ENCODE peak calls at places on chromosomes 13 and 19, in nine cellular contexts. Q is GM10248, K is right atrium auricular region, J is AG04450, U is ovary, T is AG10803, M is fibroblast of lung, F is D721Med, S is right lobe of liver. L is an unnamed sample.

GRCh38 chr19:29590278-29590677 is 15.8 kb upstream of the POP4 start:
- DNase-seq in U (no peak), T (no peak), K (no peak), J (no peak), Q (no peak), F (no peak), S (no peak), M (no peak), L (no peak)

GRCh38 chr19:12802267-12803106 is 618 bp downstream of the THSD8 start:
- DNase-seq in Q (no peak), K (no peak), M (no peak), U (no peak), J (no peak), T (no peak), F (no peak), S (peak), L (no peak)

GRCh38 chr19:13872695-13873389 is 4.1 kb upstream of the NANOS3 start:
- DNase-seq in U (peak), T (no peak), M (no peak), S (no peak), F (no peak), J (no peak), K (no peak), Q (peak), L (no peak)

GRCh38 chr19:8887364-8887763 is 55.2 kb downstream of the MBD3L1 start:
- DNase-seq in F (no peak), T (no peak), U (no peak), M (no peak), K (no peak), Q (no peak), J (no peak), S (no peak), L (no peak)

GRCh38 chr13:32530841-32531253 is 7.7 kb downstream of the N4BP2L2 start:
- DNase-seq in T (peak), J (peak), S (no peak), Q (peak), F (no peak), M (peak), K (no peak), U (no peak), L (no peak)

GRCh38 chr19:57671124-57671895 is 2.6 kb downstream of the ZSCAN4 start:
- DNase-seq in J (no peak), M (no peak), Q (no peak), K (no peak), S (no peak), F (no peak), U (no peak), T (peak), L (no peak)

GRCh38 chr13:74596691-74597090 is 462.5 kb upstream of the KLF12 start:
- DNase-seq in J (no peak), U (no peak), S (no peak), K (no peak), T (no peak), F (no peak), M (no peak), Q (no peak), L (no peak)

GRCh38 chr13:45092668-45093067 is 27.6 kb upstream of the GTF2F2 start:
- DNase-seq in S (no peak), F (no peak), U (no peak), K (no peak), Q (no peak), J (no peak), M (no peak), T (peak), L (no peak)

GRCh38 chr19:51687791-51688664 is 5.1 kb upstream of the SPACA6 start:
- DNase-seq in K (peak), Q (peak), S (no peak), T (peak), M (peak), J (no peak), U (peak), F (no peak), L (no peak)

GRCh38 chr13:51715613-51716012 is 88.3 kb downstream of the DHRS12 start:
- DNase-seq in U (no peak), Q (no peak), T (no peak), J (no peak), M (no peak), F (no peak), S (no peak), K (no peak), L (no peak)

DNA sequence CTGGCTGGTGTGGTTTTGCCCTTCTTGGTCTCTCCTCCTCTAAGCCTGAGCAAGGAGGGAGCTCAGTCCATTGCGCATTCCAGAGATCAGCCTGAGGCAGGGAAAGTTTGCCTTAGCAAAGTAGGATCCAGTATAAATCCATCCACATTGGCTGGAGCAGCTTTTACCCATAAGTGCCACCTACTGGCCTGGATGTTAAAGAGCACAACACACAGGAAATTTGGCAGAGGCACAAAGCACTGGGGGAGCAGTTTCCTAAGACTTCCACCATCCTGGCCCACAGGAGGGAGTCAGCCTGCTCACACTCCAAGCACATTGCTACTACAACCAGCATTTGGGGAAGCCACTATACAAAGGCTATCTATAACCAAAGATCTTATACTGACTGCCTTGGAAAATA is 1124.2 kb downstream of the SLITRK1 start:
- DNase-seq in S (no peak), F (no peak), U (no peak), K (no peak), T (peak), J (no peak), Q (peak), M (no peak), L (no peak)
- TF ChIP-seq CTCF in S (peak), F (peak), U (no peak), K (no peak), T (peak), J (peak), Q (peak), M (no peak), L (peak)

GRCh38 chr13:31399690-31400089 is 199.9 kb downstream of the B3GLCT start:
- DNase-seq in T (no peak), K (no peak), U (no peak), S (no peak), M (no peak), J (no peak), F (no peak), Q (no peak), L (no peak)

GRCh38 chr13:31395090-31395489 is 195.3 kb downstream of the B3GLCT start:
- DNase-seq in T (no peak), S (no peak), Q (no peak), F (no peak), J (no peak), U (no peak), K (no peak), M (no peak), L (no peak)

DNA sequence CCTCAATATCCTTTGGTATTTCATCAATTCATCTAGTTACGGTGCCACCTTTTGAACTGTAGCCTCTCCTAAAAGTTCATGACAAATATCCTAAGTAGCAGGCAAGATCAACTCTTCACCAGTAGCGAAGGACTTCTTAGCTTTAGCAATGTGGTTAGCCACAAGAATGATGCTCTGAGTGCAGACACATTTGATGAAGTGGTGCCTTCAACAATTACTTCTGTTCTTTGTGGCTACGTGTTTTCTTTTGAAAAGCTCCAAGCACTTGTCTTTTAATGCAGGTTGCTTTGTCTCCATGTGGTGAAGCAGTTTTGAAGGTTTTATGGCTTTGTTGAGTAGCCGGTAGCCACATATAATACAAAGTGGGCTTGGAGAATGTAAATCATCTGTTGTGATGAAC is 194.7 kb downstream of the B3GLCT start:
- DNase-seq in U (no peak), T (peak), S (no peak), F (no peak), K (no peak), Q (no peak), J (no peak), M (no peak), L (no peak)
- TF ChIP-seq CTCF in U (no peak), T (no peak), S (no peak), F (no peak), K (no peak), Q (no peak), J (no peak), M (no peak), L (no peak)

GRCh38 chr13:113393572-113394503 is 29.9 kb upstream of the GRTP1 start:
- DNase-seq in U (peak), J (peak), K (peak), Q (peak), M (peak), T (peak), S (peak), F (peak), L (peak)
- TF ChIP-seq CTCF in U (peak), J (peak), K (peak), Q (peak), M (peak), T (peak), S (peak), F (peak), L (peak)

GRCh38 chr13:99702687-99703319 is 201.5 kb downstream of the TM9SF2 start:
- DNase-seq in M (no peak), J (no peak), Q (no peak), S (no peak), K (no peak), T (no peak), F (no peak), U (no peak), L (no peak)
- TF ChIP-seq CTCF in M (no peak), J (no peak), Q (no peak), S (no peak), K (no peak), T (no peak), F (no peak), U (no peak), L (no peak)

DNA sequence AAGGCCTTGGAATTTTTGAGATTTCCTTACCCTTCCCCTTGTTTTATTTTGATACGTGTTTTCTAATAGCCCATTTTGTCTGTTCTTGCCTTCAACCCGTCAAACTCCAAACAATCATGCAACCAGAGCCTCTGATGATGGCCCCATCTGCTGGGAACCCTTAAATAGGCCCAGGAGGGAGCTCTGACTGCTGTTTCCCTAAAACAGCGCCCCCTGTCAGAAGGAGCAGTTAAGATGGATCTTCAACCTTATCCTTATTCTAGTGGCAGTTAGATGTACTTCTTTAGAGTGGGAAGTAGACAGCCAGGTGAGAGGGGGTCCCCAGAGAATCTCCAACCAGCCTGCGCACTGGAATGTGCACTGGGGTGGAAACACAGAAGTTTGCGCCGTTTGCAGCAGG is 1031.0 kb upstream of the PCDH9 start:
- DNase-seq in S (no peak), Q (no peak), M (no peak), K (no peak), J (no peak), T (no peak), U (no peak), F (no peak), L (no peak)
- TF ChIP-seq CTCF in S (no peak), Q (no peak), M (no peak), K (no peak), J (no peak), T (no peak), U (no peak), F (no peak), L (no peak)

GRCh38 chr13:111286162-111286561 is 34.3 kb upstream of the TEX29 start:
- DNase-seq in M (no peak), Q (no peak), S (no peak), F (no peak), U (no peak), J (no peak), K (no peak), T (no peak), L (no peak)
- TF ChIP-seq CTCF in M (no peak), Q (no peak), S (no peak), F (no peak), U (no peak), J (no peak), K (no peak), T (no peak), L (no peak)

DNA sequence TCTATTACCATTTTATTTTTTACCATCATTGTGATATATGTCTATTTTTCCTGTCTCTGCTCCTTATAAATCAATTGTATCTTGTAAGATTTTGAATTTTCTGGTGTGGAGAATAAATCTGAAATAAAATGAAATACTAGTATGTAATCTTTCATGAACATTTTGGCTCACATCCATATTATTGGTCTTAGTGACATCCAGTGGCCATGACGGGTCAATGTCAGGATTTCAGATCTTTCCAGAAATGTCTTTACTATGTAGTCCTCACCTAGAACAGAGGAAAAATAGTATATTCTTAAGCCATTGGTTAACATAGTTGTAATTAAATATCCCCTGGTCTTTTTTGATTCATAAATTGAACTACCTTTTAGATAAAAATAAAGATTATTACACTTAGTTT is 109.8 kb upstream of the GPC6 start:
- DNase-seq in T (no peak), F (no peak), S (no peak), M (peak), Q (no peak), U (no peak), K (no peak), J (no peak), L (no peak)
- TF ChIP-seq CTCF in T (no peak), F (peak), S (no peak), M (no peak), Q (no peak), U (no peak), K (no peak), J (no peak), L (peak)

DNA sequence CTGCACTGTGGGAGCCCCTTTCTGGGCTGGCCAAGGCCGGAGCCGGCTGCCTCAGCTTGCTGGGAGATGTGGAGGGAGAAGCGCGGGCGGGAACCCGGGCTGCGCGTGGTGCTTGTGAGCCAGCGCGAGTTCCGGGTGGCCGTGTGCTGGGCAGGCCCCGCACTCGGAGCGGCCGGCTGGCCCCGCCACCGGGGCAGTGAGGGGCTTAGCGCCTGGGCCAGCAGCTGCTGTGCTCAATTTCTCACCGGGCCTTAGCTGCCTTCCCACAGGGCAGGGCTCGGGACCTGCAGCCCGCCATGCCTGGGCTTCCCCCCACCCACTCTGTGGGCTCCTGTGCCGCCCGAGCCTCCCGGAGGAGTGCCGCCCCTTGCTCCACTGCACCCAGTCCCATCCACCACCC is 669.1 kb downstream of the PCDH9 start:
- DNase-seq in F (no peak), S (no peak), K (no peak), T (no peak), U (no peak), M (no peak), J (no peak), Q (no peak), L (no peak)
- TF ChIP-seq CTCF in F (no peak), S (no peak), K (no peak), T (no peak), U (no peak), M (no peak), J (no peak), Q (no peak), L (no peak)

DNA sequence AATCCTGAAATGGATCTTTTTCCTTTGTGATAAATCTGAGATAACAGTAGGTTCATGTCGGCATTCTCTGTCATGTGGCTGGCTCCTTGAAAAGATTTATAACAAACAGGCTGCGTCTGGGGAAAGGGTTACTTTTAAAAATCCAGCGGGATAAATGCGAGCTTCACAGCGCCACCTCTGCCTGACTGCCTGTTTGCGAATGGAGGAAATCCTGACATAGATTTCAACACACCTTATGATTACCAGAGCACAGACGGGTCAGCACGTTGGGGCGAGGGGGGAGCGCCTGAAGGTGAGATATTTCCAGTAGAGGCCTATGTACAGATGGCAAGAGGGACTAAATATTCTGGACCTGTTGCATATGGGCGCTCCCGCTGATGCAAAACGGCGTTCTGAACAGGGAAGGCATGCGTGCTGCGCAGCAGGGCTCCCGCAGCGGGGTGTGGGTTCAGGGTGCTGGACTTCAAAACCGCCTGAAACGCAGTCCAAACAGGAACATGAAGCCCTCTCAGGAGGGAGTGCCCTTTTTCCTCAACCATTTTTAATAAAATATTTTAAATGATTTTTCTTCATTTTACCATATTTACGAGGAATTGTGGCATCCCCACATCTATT is 445.3 kb upstream of the SGCG start:
- DNase-seq in T (no peak), Q (no peak), F (no peak), M (no peak), K (no peak), S (no peak), U (no peak), J (no peak), L (no peak)
- TF ChIP-seq CTCF in T (peak), Q (no peak), F (peak), M (no peak), K (no peak), S (no peak), U (no peak), J (no peak), L (no peak)

GRCh38 chr19:37114001-37114400 is 35.8 kb downstream of the ZNF420 start:
- DNase-seq in K (no peak), S (no peak), J (no peak), T (no peak), U (no peak), M (no peak), Q (no peak), F (no peak), L (no peak)
- TF ChIP-seq CTCF in K (no peak), S (no peak), J (peak), T (no peak), U (no peak), M (peak), Q (no peak), F (no peak), L (no peak)